ENCODE peak calls at places on chromosomes 2 and 18, in eight cellular contexts. T, B, V, X, K, C, N and I are unnamed samples.

GRCh38 chr2:45872211-45872610 is 220.7 kb downstream of the PRKCE start:
- DNase-seq in C (no peak), N (no peak), V (no peak), K (no peak), X (peak), B (peak), T (peak), I (no peak)

GRCh38 chr2:67510745-67511144 is 113.6 kb downstream of the ETAA1 start:
- DNase-seq in B (no peak), N (no peak), K (no peak), C (no peak), V (no peak), X (peak), T (peak), I (no peak)

GRCh38 chr2:106531676-106532075 is 44.5 kb downstream of the CD8B2 start:
- DNase-seq in T (no peak), V (no peak), B (peak), N (no peak), X (no peak), K (no peak), C (no peak), I (no peak)

GRCh38 chr2:39568561-39569006 is 97.1 kb upstream of the TMEM178A start:
- DNase-seq in N (no peak), B (peak), C (no peak), X (peak), K (no peak), T (peak), V (peak), I (no peak)

GRCh38 chr2:134466141-134466540 is 212.3 kb downstream of the MGAT5 start:
- DNase-seq in V (no peak), C (no peak), N (peak), T (no peak), X (peak), B (peak), K (peak), I (peak)

GRCh38 chr2:84532291-84532690 is 16.0 kb downstream of the DNAH6 start:
- DNase-seq in B (no peak), V (no peak), T (no peak), N (no peak), X (no peak), C (no peak), K (no peak), I (no peak)

GRCh38 chr2:239241431-239241830 is 159.4 kb downstream of the HDAC4 start:
- DNase-seq in V (no peak), X (no peak), N (no peak), K (no peak), T (no peak), B (no peak), C (no peak), I (no peak)

GRCh38 chr2:226813148-226813701 is 13.6 kb upstream of the IRS1 start:
- DNase-seq in K (no peak), C (no peak), T (no peak), X (no peak), B (no peak), N (no peak), V (no peak), I (peak)

GRCh38 chr2:85536479-85536878 is 2.5 kb upstream of the MAT2A start:
- DNase-seq in K (no peak), V (peak), X (peak), T (peak), B (peak), N (no peak), C (no peak), I (no peak)

GRCh38 chr18:42339324-42339723 is 384.3 kb downstream of the PIK3C3 start:
- DNase-seq in T (no peak), C (no peak), X (peak), K (no peak), N (no peak), B (no peak), V (no peak), I (no peak)

GRCh38 chr18:13268035-13268700 is 49.6 kb downstream of the LDLRAD4 start:
- DNase-seq in C (no peak), N (no peak), X (peak), T (peak), B (peak), K (no peak), V (no peak), I (no peak)

GRCh38 chr2:239934571-239935171 is 90.5 kb downstream of the NDUFA10 start:
- DNase-seq in C (peak), X (no peak), V (peak), T (peak), K (peak), B (peak), N (peak), I (peak)

GRCh38 chr2:148162860-148163259 is 142.0 kb downstream of the MBD5 start:
- DNase-seq in X (no peak), K (no peak), V (no peak), B (no peak), T (no peak), C (no peak), N (no peak), I (no peak)

GRCh38 chr2:9398881-9399805 is 24.2 kb downstream of the ITGB1BP1 start:
- DNase-seq in K (no peak), V (no peak), B (peak), T (no peak), N (no peak), C (no peak), X (no peak), I (no peak)

GRCh38 chr2:100730290-100730868 is 89.6 kb upstream of the NPAS2 start:
- DNase-seq in K (no peak), C (peak), N (peak), V (peak), X (peak), B (peak), T (peak), I (peak)

GRCh38 chr2:96195410-96196071 is 13.1 kb downstream of the STARD7 start:
- DNase-seq in K (no peak), B (no peak), N (no peak), V (peak), C (no peak), X (peak), T (peak), I (no peak)

GRCh38 chr2:239368321-239368720 is 32.5 kb downstream of the HDAC4 start:
- DNase-seq in T (no peak), V (no peak), K (no peak), C (no peak), X (no peak), B (no peak), N (no peak), I (no peak)